ENCODE peak calls at places on chromosomes 11 and 22, in nine cellular contexts. M is tibial nerve; Y is effector memory CD4-positive, alpha-beta T cell; Q is H1; C is adrenal gland; U is kidney; Z is GM23248; O is WERI-Rb-1; F is lower lobe of right lung. T is an unnamed sample.
A peak's percentile ranks its signal among the peaks of the same experiment; 100 is the strongest.

GRCh38 chr11:40054631-40055030 is 1404.8 kb downstream of the LRRC4C start:
- DNase-seq in M (no peak), Z (no peak), C (no peak), Y (no peak), O (no peak), F (no peak), U (peak; percentile 29), Q (no peak), T (no peak)

GRCh38 chr11:134524201-134524600 is 112.2 kb upstream of the B3GAT1 start:
- DNase-seq in M (no peak), Z (no peak), C (no peak), U (peak; percentile 39), Q (no peak), O (no peak), F (peak; percentile 26), Y (no peak), T (no peak)

GRCh38 chr22:20043057-20043996 is 22.4 kb downstream of the TANGO2 start:
- DNase-seq in O (no peak), Y (no peak), F (no peak), U (no peak), Z (no peak), Q (no peak), C (no peak), M (no peak), T (no peak)

GRCh38 chr11:3107608-3108182 is 50.5 kb upstream of the CARS1 start:
- DNase-seq in M (no peak), U (peak; percentile 74), Y (no peak), O (no peak), Z (no peak), C (no peak), F (peak; percentile 40), Q (no peak), T (no peak)

GRCh38 chr22:19739911-19740449 is 16.6 kb downstream of the GP1BB start:
- DNase-seq in Y (no peak), Q (no peak), F (no peak), C (no peak), O (no peak), U (no peak), M (no peak), Z (no peak), T (no peak)

GRCh38 chr11:27619936-27620335 is 80.3 kb downstream of the BDNF start:
- DNase-seq in Z (no peak), U (no peak), C (no peak), O (no peak), Q (no peak), Y (no peak), F (no peak), M (no peak), T (no peak)

GRCh38 chr11:22343411-22344032 is 5.3 kb downstream of the SLC17A6 start:
- DNase-seq in C (no peak), Z (no peak), M (no peak), Q (no peak), U (peak; percentile 51), F (no peak), O (no peak), Y (no peak), T (no peak)

GRCh38 chr11:96098511-96099241 is 174.8 kb upstream of the MTMR2 start:
- DNase-seq in Y (no peak), F (no peak), C (no peak), O (no peak), Z (peak; percentile 49), M (no peak), Q (no peak), U (no peak), T (no peak)

GRCh38 chr11:114084414-114084813 is 24.9 kb downstream of the ZBTB16 start:
- DNase-seq in Z (no peak), U (no peak), Q (no peak), Y (no peak), O (no peak), M (no peak), C (no peak), F (no peak), T (no peak)

GRCh38 chr11:116598036-116598435 is 174.8 kb downstream of the BUD13 start:
- DNase-seq in F (no peak), Q (no peak), O (peak; percentile 0), M (no peak), C (no peak), Z (no peak), Y (no peak), U (no peak), T (no peak)

GRCh38 chr11:79087238-79087956 is 353.4 kb downstream of the TENM4 start:
- DNase-seq in C (no peak), M (no peak), O (no peak), F (no peak), Q (peak; percentile 29), U (no peak), Z (peak; percentile 8), Y (no peak), T (no peak)
- H3K27ac ChIP-seq in C (no peak overlapping the region), M (no peak overlapping the region), O (no peak overlapping the region), F (no peak overlapping the region), Q (no peak overlapping the region), U (no peak overlapping the region), Z (no peak overlapping the region), Y (no peak overlapping the region), T (no peak overlapping the region)

DNA sequence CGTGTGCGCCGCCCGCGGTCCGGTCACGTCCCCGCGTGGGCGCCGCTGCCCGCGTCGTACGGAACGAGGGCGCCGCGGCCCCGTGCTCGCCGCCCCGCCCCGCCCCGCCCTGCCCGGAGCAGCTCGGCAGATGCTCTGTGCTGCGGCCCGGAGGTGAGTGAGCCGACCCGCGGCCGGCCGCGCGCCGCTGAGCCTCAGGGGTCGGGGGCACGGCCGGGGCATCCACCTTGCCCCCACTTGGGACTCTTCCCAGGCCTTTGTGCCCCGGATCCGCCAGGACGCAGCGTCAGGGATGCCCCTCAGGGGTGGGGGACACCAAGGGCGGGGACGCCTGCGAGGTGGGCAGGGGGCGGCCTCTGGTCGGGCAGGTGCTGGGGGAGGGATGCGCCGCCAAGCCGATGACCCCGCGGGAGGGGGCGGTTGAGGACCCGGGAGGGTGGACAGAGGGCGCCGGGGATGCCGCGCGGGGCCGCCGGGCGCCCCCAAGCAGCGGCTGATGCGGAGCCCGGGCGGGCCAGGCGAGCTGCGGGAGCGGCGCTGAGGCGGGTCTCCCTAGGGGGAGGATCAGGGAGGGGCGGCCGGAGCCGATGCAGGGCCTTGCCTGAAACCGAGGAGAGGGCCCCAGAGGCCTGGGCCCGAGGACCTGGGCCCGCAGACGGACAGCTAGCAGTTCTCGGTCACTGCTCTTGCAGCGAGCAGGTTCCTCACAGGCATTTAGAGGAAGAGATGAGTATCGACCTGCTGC is at the start of gene GNAZ:
- DNase-seq in Z (peak; percentile 12), U (peak; percentile 85), Q (no peak), O (peak; percentile 48), C (peak; percentile 45), Y (no peak), F (peak; percentile 52), M (no peak), T (no peak)
- H3K27ac ChIP-seq in Z (no peak within 1 kb of the TSS), U (no peak within 1 kb of the TSS), Q (no peak within 1 kb of the TSS), O (peak within 1 kb of the TSS; percentile 87), C (peak within 1 kb of the TSS; percentile 74), Y (no peak within 1 kb of the TSS), F (no peak within 1 kb of the TSS), M (no peak within 1 kb of the TSS), T (peak within 1 kb of the TSS; percentile 82)

DNA sequence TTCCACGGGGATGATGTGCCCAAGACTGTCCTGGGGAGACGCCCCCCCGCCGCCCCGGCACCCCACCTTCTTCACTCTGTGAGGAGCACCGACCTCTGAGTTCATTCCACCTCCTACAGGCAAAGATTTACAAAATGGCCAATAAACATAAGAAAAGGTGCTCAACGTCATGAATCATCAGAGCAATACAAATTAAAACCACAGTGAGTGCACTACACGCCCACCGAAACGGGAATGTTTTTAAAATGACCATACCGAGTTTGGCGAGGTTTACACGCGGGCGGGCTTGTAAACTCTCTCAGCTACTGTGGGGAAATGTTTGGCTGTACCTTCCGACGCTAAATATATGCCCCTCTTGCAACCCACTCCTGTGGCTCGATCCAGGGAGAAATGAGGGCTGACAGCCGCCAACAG is 7.9 kb downstream of the NPTXR start:
- DNase-seq in Q (no peak), Z (peak; percentile 88), U (no peak), Y (no peak), M (no peak), O (no peak), F (no peak), C (no peak), T (no peak)
- H3K27ac ChIP-seq in Q (no peak overlapping the region), Z (no peak overlapping the region), U (no peak overlapping the region), Y (no peak overlapping the region), M (no peak overlapping the region), O (no peak overlapping the region), F (no peak overlapping the region), C (no peak overlapping the region), T (no peak overlapping the region)

DNA sequence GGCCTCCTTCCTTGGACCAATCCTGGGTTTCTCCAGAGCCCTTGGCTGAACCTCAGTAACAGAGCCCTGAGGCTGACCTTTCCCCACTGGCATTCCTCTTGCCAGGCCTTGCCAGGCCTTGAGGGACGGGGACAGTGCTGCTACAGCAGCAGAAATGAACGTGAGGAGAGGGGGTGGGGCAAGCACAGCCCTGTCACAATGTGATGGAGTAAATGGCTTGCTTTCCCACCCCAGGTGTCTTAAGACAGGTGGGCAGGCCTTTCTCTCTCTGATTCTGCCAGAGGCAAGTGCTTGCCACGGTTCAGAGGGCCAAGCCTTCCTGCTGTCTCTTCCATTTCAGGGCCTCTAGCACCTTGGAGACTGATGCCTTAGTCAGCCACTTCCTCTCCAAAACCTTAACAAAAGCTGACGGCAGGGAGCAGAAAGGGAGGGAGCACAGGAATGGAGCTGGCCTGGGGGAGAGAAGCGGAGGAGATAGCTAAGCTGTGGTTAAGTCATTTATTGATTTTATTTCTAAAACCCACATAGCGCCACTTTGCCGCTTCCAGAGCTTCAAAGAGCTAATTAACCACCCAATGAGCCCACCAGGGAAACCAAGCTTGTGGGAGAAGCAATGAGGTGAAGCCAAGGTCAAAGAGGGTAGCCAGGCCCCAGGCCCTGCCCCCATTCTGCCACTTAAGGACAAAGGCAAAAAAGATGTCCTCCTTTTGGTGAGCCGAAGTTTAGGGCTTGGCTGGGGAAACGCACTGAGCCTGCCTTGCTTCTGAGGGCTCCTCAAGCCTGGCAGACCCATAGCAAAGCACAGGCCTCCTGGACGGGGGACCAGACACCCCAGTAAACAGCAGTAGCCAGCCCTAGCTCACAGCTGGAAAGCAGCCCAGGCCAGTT is 3.4 kb upstream of the PYGM start:
- DNase-seq in F (no peak), Y (no peak), Q (no peak), Z (peak; percentile 58), U (peak; percentile 82), O (no peak), C (peak; percentile 81), M (no peak), T (no peak)
- H3K27ac ChIP-seq in F (peak overlapping the region; percentile 47), Y (peak overlapping the region; percentile 51), Q (peak overlapping the region; percentile 86), Z (no peak overlapping the region), U (peak overlapping the region; percentile 56), O (peak overlapping the region; percentile 22), C (peak overlapping the region; percentile 66), M (no peak overlapping the region), T (peak overlapping the region; percentile 20)

GRCh38 chr11:13221722-13222121 is 55.9 kb upstream of the BMAL1 start:
- DNase-seq in M (no peak), O (peak; percentile 36), C (no peak), F (no peak), U (no peak), Q (no peak), Z (no peak), Y (no peak), T (no peak)
- H3K27ac ChIP-seq in M (no peak overlapping the region), O (no peak overlapping the region), C (no peak overlapping the region), F (peak overlapping the region; percentile 21), U (no peak overlapping the region), Q (no peak overlapping the region), Z (peak overlapping the region; percentile 20), Y (no peak overlapping the region), T (no peak overlapping the region)

T was measured in substantia nigra.